ENCODE peak calls at places on chromosomes 7 and 10, in six cellular contexts. S is mesendoderm; N is A673; B is lung; C is CD4-positive, alpha-beta memory T cell; X is hepatocyte. T is an unnamed sample.
A peak's percentile ranks its signal among the peaks of the same experiment; 100 is the strongest.

GRCh38 chr7:104267701-104268368 is 60.0 kb upstream of the ORC5 start:
- DNase-seq in S (peak; percentile 11), X (no peak), N (peak; percentile 40), B (no peak), C (no peak), T (peak; percentile 9)

GRCh38 chr7:28955723-28956607 is 2.2 kb downstream of the TRIL start:
- DNase-seq in B (peak; percentile 83), S (peak; percentile 87), X (peak; percentile 89), C (no peak), N (peak; percentile 78), T (peak; percentile 86)

GRCh38 chr7:30252885-30253795 is 31.3 kb upstream of the ZNRF2 start:
- DNase-seq in B (peak; percentile 79), X (peak; percentile 34), N (no peak), C (no peak), S (no peak), T (peak; percentile 53)

GRCh38 chr10:64345856-64346255 is 824.7 kb downstream of the REEP3 start:
- DNase-seq in N (no peak), B (no peak), S (no peak), C (no peak), X (no peak), T (no peak)

GRCh38 chr7:127809285-127809702 is 157.3 kb downstream of the SND1 start:
- DNase-seq in C (no peak), S (no peak), N (peak; percentile 60), B (no peak), X (no peak), T (no peak)

GRCh38 chr7:111992601-111993000 is 213.6 kb downstream of the DOCK4 start:
- DNase-seq in S (no peak), C (no peak), N (no peak), X (no peak), B (no peak), T (no peak)

GRCh38 chr7:33842141-33842540 is 63.2 kb upstream of the BMPER start:
- DNase-seq in C (no peak), X (no peak), N (no peak), B (no peak), S (peak; percentile 30), T (no peak)

GRCh38 chr7:9608560-9608959 is 1175.2 kb downstream of the NXPH1 start:
- DNase-seq in C (no peak), B (no peak), S (no peak), N (no peak), X (no peak), T (no peak)

GRCh38 chr10:95440756-95441546 is 120.2 kb downstream of the SORBS1 start:
- DNase-seq in X (no peak), C (no peak), B (no peak), S (no peak), N (no peak), T (no peak)

GRCh38 chr10:32004161-32004591 is 52.0 kb downstream of the KIF5B start:
- DNase-seq in C (no peak), B (no peak), S (peak; percentile 62), X (peak; percentile 17), N (no peak), T (peak; percentile 56)

GRCh38 chr10:100660945-100661344 is 84.4 kb upstream of the PAX2 start:
- DNase-seq in C (no peak), N (no peak), X (no peak), B (no peak), S (no peak), T (no peak)

GRCh38 chr7:2309889-2310331 is 4.3 kb downstream of the SNX8 start:
- DNase-seq in S (peak; percentile 96), B (no peak), C (no peak), X (peak; percentile 74), N (no peak), T (no peak)

GRCh38 chr10:127117125-127117524 is 79.3 kb downstream of the INSYN2A start:
- DNase-seq in S (peak; percentile 68), X (peak; percentile 66), C (peak; percentile 3), B (no peak), N (peak; percentile 66), T (peak; percentile 40)

GRCh38 chr7:122674502-122674901 is 24.4 kb downstream of the RNF133 start:
- DNase-seq in C (no peak), S (no peak), B (no peak), X (no peak), N (peak; percentile 66), T (no peak)

GRCh38 chr10:34024708-34025425 is 690.4 kb upstream of the NRP1 start:
- DNase-seq in N (peak; percentile 40), S (peak; percentile 65), B (no peak), C (no peak), X (peak; percentile 17), T (no peak)

GRCh38 chr7:107768263-107768662 is 24.3 kb downstream of the CBLL1 start:
- DNase-seq in B (no peak), N (no peak), C (no peak), S (no peak), X (no peak), T (no peak)

GRCh38 chr7:150406311-150406564 is 27.1 kb downstream of the ZNF775 start:
- DNase-seq in X (no peak), N (no peak), B (no peak), S (no peak), C (peak; percentile 19), T (no peak)

GRCh38 chr7:53504914-53505313 is 469.5 kb downstream of the POM121L12 start:
- DNase-seq in C (no peak), X (no peak), B (no peak), N (no peak), S (no peak), T (no peak)

GRCh38 chr7:18087031-18087686 is 59.5 kb upstream of the PRPS1L1 start:
- DNase-seq in B (no peak), N (no peak), C (no peak), X (peak; percentile 14), S (peak; percentile 42), T (no peak)

GRCh38 chr7:106260136-106260561 is 24.6 kb downstream of the NAMPT start:
- DNase-seq in B (no peak), S (no peak), X (no peak), C (peak; percentile 25), N (no peak), T (no peak)

GRCh38 chr10:29714096-29714874 is 79.5 kb upstream of the SVIL start:
- DNase-seq in B (peak; percentile 28), S (no peak), X (no peak), N (peak; percentile 70), C (no peak), T (no peak)

GRCh38 chr7:2560175-2560695 is 1.5 kb downstream of the IQCE start:
- DNase-seq in X (no peak), S (no peak), C (no peak), N (no peak), B (no peak), T (peak; percentile 16)

GRCh38 chr10:16653223-16653622 is 131.5 kb upstream of the C1QL3 start:
- DNase-seq in S (no peak), X (no peak), B (no peak), C (no peak), N (no peak), T (no peak)

GRCh38 chr7:107068156-107068555 is 23.7 kb downstream of the PRKAR2B start:
- DNase-seq in C (no peak), S (no peak), X (no peak), N (no peak), B (no peak), T (no peak)

GRCh38 chr10:113356794-113357687 is 195.8 kb upstream of the HABP2 start:
- DNase-seq in S (no peak), B (no peak), X (no peak), N (no peak), C (no peak), T (no peak)

GRCh38 chr10:16520900-16521299 is 779 bp downstream of the C1QL3 start:
- DNase-seq in N (peak; percentile 52), C (no peak), X (peak; percentile 51), B (no peak), S (peak; percentile 59), T (no peak)

GRCh38 chr10:60384708-60385398 is 4.8 kb downstream of the ANK3 start:
- DNase-seq in C (no peak), N (peak; percentile 69), B (no peak), S (peak; percentile 83), X (no peak), T (no peak)

GRCh38 chr7:128266891-128267839 is 26.1 kb downstream of the LEP start:
- DNase-seq in B (peak; percentile 36), C (no peak), N (peak; percentile 95), S (peak; percentile 91), X (peak; percentile 62), T (peak; percentile 58)

GRCh38 chr10:70267161-70267933 is 16.5 kb downstream of the NPFFR1 start:
- DNase-seq in N (peak; percentile 66), S (peak; percentile 54), B (peak; percentile 37), X (peak; percentile 76), C (no peak), T (peak; percentile 71)

GRCh38 chr7:150327308-150327707 is 4.0 kb upstream of the ACTR3C start:
- DNase-seq in X (no peak), B (no peak), S (no peak), N (no peak), C (no peak), T (no peak)

GRCh38 chr7:14207711-14208110 is 218.2 kb upstream of the ETV1 start:
- DNase-seq in X (no peak), N (no peak), B (no peak), C (no peak), S (no peak), T (no peak)

GRCh38 chr7:11811709-11812108 is 20.3 kb downstream of the THSD7A start:
- DNase-seq in C (no peak), N (no peak), X (no peak), B (no peak), S (no peak), T (no peak)
- H3K27ac ChIP-seq in C (no peak overlapping the region), N (no peak overlapping the region), X (no peak overlapping the region), B (no peak overlapping the region), S (no peak overlapping the region), T (no peak overlapping the region)

DNA sequence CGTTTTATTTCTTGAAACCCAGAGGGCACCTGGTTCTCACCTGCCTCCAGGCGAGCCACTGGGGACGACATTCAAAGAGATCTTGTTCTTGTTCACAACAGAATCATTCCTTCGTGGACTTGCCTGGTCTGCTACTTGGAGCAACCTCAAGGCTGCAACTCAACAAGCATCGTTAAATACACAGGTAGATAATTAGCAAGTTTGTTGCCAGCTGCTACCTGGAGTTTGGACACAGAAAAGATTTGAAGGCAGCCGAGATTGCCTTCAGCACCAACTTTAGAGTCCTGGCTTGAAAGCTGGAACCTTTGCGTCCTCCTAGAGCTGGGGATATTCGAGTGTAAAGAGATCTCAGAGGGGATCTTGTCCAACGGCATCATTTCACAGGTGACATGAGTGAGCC is 89.6 kb upstream of the C7orf33 start:
- DNase-seq in N (no peak), B (no peak), C (no peak), X (no peak), S (no peak), T (peak; percentile 13)
- H3K4me3 ChIP-seq in N (no peak overlapping the region), B (no peak overlapping the region), C (no peak overlapping the region), X (no peak overlapping the region), S (no peak overlapping the region), T (no peak overlapping the region)

GRCh38 chr10:74874649-74875048 is 48.2 kb downstream of the KAT6B start:
- DNase-seq in S (no peak), N (no peak), C (no peak), B (no peak), X (no peak), T (no peak)
- H3K27ac ChIP-seq in S (no peak overlapping the region), N (no peak overlapping the region), C (no peak overlapping the region), B (no peak overlapping the region), X (no peak overlapping the region), T (no peak overlapping the region)

DNA sequence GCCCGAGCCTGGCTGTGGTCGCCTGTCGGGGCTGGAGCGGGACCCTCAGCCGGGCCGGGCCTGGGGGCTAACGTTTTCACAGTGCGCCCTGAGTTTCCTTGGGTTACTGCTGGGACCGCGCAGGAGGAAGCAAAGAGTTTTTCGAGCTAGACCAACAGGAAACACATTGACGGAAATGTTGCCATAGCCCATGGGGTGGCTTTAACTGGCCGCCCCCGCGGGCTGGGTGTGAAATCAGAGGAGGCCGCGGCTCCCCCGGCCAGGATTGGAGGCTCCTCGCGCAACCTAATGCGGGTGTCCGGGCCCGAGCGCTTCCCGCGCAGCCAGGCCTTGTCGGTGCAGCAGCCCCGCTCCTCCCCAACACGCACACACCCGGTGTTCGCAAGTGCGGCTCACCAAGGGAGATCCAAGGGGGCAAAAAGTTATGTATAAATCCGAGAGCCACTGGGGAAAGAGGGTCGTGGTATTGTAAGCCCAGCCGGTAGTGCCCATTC is 1.9 kb downstream of the HHEX start:
- DNase-seq in N (no peak), B (peak; percentile 61), C (no peak), S (peak; percentile 64), X (no peak), T (no peak)
- H3K4me3 ChIP-seq in N (no peak overlapping the region), B (peak overlapping the region; percentile 55), C (no peak overlapping the region), S (no peak overlapping the region), X (no peak overlapping the region), T (no peak overlapping the region)

T was measured in small intestine.